ENCODE peak calls at places on chromosomes 1 and 21, in five cellular contexts. One of them, this sample, is unnamed.

GRCh38 chr1:11479375-11479979 is 522 bp downstream of the DISP3 start:
- DNase-seq in H54: no peak
- DNase-seq in NB4: no peak
- DNase-seq in SIG-M5: no peak
- DNase-seq in HFFc6: no peak
- DNase-seq in this sample: no peak

GRCh38 chr1:151277249-151277648 is 4.8 kb upstream of the ZNF687 start:
- DNase-seq in H54: no peak
- DNase-seq in NB4: peak
- DNase-seq in SIG-M5: peak
- DNase-seq in HFFc6: no peak
- DNase-seq in this sample: peak

GRCh38 chr1:1867164-1867563 is 23.7 kb downstream of the GNB1 start:
- DNase-seq in H54: no peak
- DNase-seq in NB4: no peak
- DNase-seq in SIG-M5: no peak
- DNase-seq in HFFc6: no peak
- DNase-seq in this sample: no peak

GRCh38 chr1:167430134-167430848 is 88.0 kb downstream of the CD247 start:
- DNase-seq in H54: no peak
- DNase-seq in NB4: no peak
- DNase-seq in SIG-M5: no peak
- DNase-seq in HFFc6: no peak
- DNase-seq in this sample: no peak

GRCh38 chr1:29650041-29650400 is 413.7 kb downstream of the PTPRU start:
- DNase-seq in H54: no peak
- DNase-seq in NB4: no peak
- DNase-seq in SIG-M5: no peak
- DNase-seq in HFFc6: no peak
- DNase-seq in this sample: no peak

GRCh38 chr1:8223531-8223930 is 94.4 kb upstream of the SLC45A1 start:
- DNase-seq in H54: no peak
- DNase-seq in NB4: no peak
- DNase-seq in SIG-M5: no peak
- DNase-seq in HFFc6: no peak
- DNase-seq in this sample: no peak

GRCh38 chr1:85460555-85461088 is 4.3 kb downstream of the DDAH1 start:
- DNase-seq in H54: no peak
- DNase-seq in NB4: no peak
- DNase-seq in SIG-M5: no peak
- DNase-seq in HFFc6: no peak
- DNase-seq in this sample: no peak

GRCh38 chr1:58754056-58754613 is 29.7 kb downstream of the JUN start:
- DNase-seq in H54: no peak
- DNase-seq in NB4: no peak
- DNase-seq in SIG-M5: no peak
- DNase-seq in HFFc6: no peak
- DNase-seq in this sample: no peak

GRCh38 chr21:31347435-31348032 is 3.5 kb upstream of the TIAM1 start:
- DNase-seq in H54: peak
- DNase-seq in NB4: peak
- DNase-seq in SIG-M5: no peak
- DNase-seq in HFFc6: no peak
- DNase-seq in this sample: no peak

GRCh38 chr1:222995230-222995580 is 147.8 kb downstream of the TLR5 start:
- DNase-seq in H54: no peak
- DNase-seq in NB4: no peak
- DNase-seq in SIG-M5: no peak
- DNase-seq in HFFc6: no peak
- DNase-seq in this sample: no peak

GRCh38 chr1:160707171-160708109 is 4.2 kb downstream of the CD48 start:
- DNase-seq in H54: no peak
- DNase-seq in NB4: peak
- DNase-seq in SIG-M5: no peak
- DNase-seq in HFFc6: no peak
- DNase-seq in this sample: peak

GRCh38 chr1:241527146-241527545 is 5.0 kb upstream of the KMO start:
- DNase-seq in H54: no peak
- DNase-seq in NB4: no peak
- DNase-seq in SIG-M5: no peak
- DNase-seq in HFFc6: no peak
- DNase-seq in this sample: no peak

GRCh38 chr1:246587606-246588005 is 21.4 kb downstream of the CNST start:
- DNase-seq in H54: no peak
- DNase-seq in NB4: peak
- DNase-seq in SIG-M5: peak
- DNase-seq in HFFc6: peak
- DNase-seq in this sample: peak

GRCh38 chr1:233355841-233356704 is 28.5 kb downstream of the MAP3K21 start:
- DNase-seq in H54: no peak
- DNase-seq in NB4: no peak
- DNase-seq in SIG-M5: no peak
- DNase-seq in HFFc6: no peak
- DNase-seq in this sample: peak

GRCh38 chr1:226131639-226132038 is 54.9 kb downstream of the ACBD3 start:
- DNase-seq in H54: no peak
- DNase-seq in NB4: no peak
- DNase-seq in SIG-M5: no peak
- DNase-seq in HFFc6: no peak
- DNase-seq in this sample: no peak

This sample was measured in MV-4-11.